ENCODE peak calls at places on chromosome 16, in nine cellular contexts. I is stimulated activated CD8-positive, alpha-beta memory T cell treated with anti-CD3 and anti-CD28 coated beads, Interleukin-7, amount 100 ng/mL, for 1 hour; L is amniotic stem cell; Z is AG10803; F is stimulated activated naive CD8-positive, alpha-beta T cell treated with anti-CD3 and anti-CD28 coated beads, Interleukin-15, amount 100 ng/mL, for 72 hours; U is H1; Q is activated CD8-positive, alpha-beta T cell treated with anti-CD3 and anti-CD28 coated beads for 36 hours; R is CD8-positive, alpha-beta memory T cell; K is activated CD8-positive, alpha-beta memory T cell treated with anti-CD3 and anti-CD28 coated beads for 48 hours. J is an unnamed sample.

GRCh38 chr16:4656221-4656620 is 31.6 kb downstream of the MGRN1 start:
- DNase-seq in K (no peak), R (no peak), Z (no peak), I (no peak), F (no peak), Q (no peak), U (no peak), L (no peak), J (no peak)

GRCh38 chr16:85541619-85542547 is 71.2 kb upstream of the GSE1 start:
- DNase-seq in F (no peak), Z (peak), R (no peak), K (no peak), U (no peak), L (no peak), I (no peak), Q (no peak), J (no peak)

GRCh38 chr16:25692734-25693508 is 1.2 kb downstream of the HS3ST4 start:
- DNase-seq in R (no peak), I (no peak), L (no peak), Q (no peak), F (no peak), K (no peak), U (no peak), Z (no peak), J (no peak)

GRCh38 chr16:49856741-49857330 is 924 bp upstream of the ZNF423 start:
- DNase-seq in F (peak), R (no peak), U (no peak), Q (peak), L (peak), Z (peak), K (no peak), I (no peak), J (no peak)

GRCh38 chr16:10944249-10945064 is at the start of gene CLEC16A:
- DNase-seq in Z (peak), Q (peak), L (peak), F (peak), R (peak), U (peak), I (peak), K (peak), J (peak)

GRCh38 chr16:20410153-20410723 is 904 bp downstream of the ACSM5 start:
- DNase-seq in F (no peak), I (no peak), L (no peak), Q (no peak), U (no peak), Z (no peak), K (no peak), R (no peak), J (no peak)

GRCh38 chr16:52383640-52384292 is 163.2 kb downstream of the TOX3 start:
- DNase-seq in F (no peak), R (no peak), K (no peak), Q (no peak), U (no peak), I (no peak), Z (no peak), L (no peak), J (no peak)

GRCh38 chr16:14303182-14303618 is 232.1 kb downstream of the MRTFB start:
- DNase-seq in L (no peak), Q (no peak), R (no peak), I (no peak), U (no peak), Z (no peak), K (no peak), F (no peak), J (no peak)

GRCh38 chr16:15672514-15673167 is 22.6 kb downstream of the NDE1 start:
- DNase-seq in U (no peak), L (peak), Z (peak), I (peak), F (peak), Q (peak), K (peak), R (peak), J (peak)

GRCh38 chr16:7318661-7319060 is 14.0 kb upstream of the RBFOX1 start:
- DNase-seq in Q (no peak), U (no peak), I (no peak), R (no peak), K (no peak), F (no peak), L (no peak), Z (no peak), J (no peak)

GRCh38 chr16:88536510-88536909 is 33.7 kb upstream of the ZC3H18 start:
- DNase-seq in F (no peak), K (no peak), L (no peak), I (no peak), U (no peak), Z (no peak), R (no peak), Q (no peak), J (no peak)